ENCODE peak calls at places on chromosomes 11 and 22, in five cellular contexts. D, S, N, K and J are unnamed samples.

GRCh38 chr22:49719046-49719445 is 108.6 kb downstream of the BRD1 start:
- DNase-seq in D (no peak), S (no peak), N (no peak), K (no peak), J (no peak)

GRCh38 chr11:6567371-6567745 is 36.1 kb downstream of the RRP8 start:
- DNase-seq in D (no peak), S (no peak), N (no peak), K (no peak), J (no peak)

GRCh38 chr11:133950874-133951483 is 5.8 kb downstream of the IGSF9B start:
- DNase-seq in D (peak), S (no peak), N (no peak), K (no peak), J (no peak)

GRCh38 chr11:76074178-76075112 is 131.9 kb downstream of the WNT11 start:
- DNase-seq in D (no peak), S (peak), N (no peak), K (peak), J (no peak)

GRCh38 chr11:22957890-22958289 is 97.6 kb upstream of the CCDC179 start:
- DNase-seq in D (no peak), S (no peak), N (no peak), K (no peak), J (no peak)

GRCh38 chr22:47406180-47406723 is 643.8 kb downstream of the TBC1D22A start:
- DNase-seq in D (no peak), S (no peak), N (no peak), K (no peak), J (no peak)

GRCh38 chr11:73983764-73984543 is 1.3 kb upstream of the UCP2 start:
- DNase-seq in D (no peak), S (no peak), N (no peak), K (no peak), J (no peak)

GRCh38 chr11:35584321-35584720 is 33.9 kb upstream of the FJX1 start:
- DNase-seq in D (no peak), S (peak), N (no peak), K (no peak), J (no peak)

GRCh38 chr11:40129276-40129675 is 1330.2 kb downstream of the LRRC4C start:
- DNase-seq in D (no peak), S (no peak), N (no peak), K (no peak), J (no peak)

GRCh38 chr11:67272327-67273259 is 6.3 kb downstream of the GRK2 start:
- DNase-seq in D (no peak), S (no peak), N (no peak), K (no peak), J (no peak)

GRCh38 chr11:96426356-96427103 is 36.7 kb downstream of the JRKL start:
- DNase-seq in D (no peak), S (peak), N (peak), K (peak), J (peak)

GRCh38 chr22:44455151-44455962 is 42.7 kb downstream of the RTL6 start:
- DNase-seq in D (no peak), S (no peak), N (no peak), K (no peak), J (no peak)

GRCh38 chr11:65436412-65437032 is 13.9 kb downstream of the NEAT1 start:
- DNase-seq in D (no peak), S (peak), N (no peak), K (peak), J (no peak)

GRCh38 chr11:114269498-114269897 is 26.7 kb upstream of the NNMT start:
- DNase-seq in D (no peak), S (no peak), N (no peak), K (no peak), J (no peak)

GRCh38 chr11:65090628-65091027 is 5.4 kb upstream of the VPS51 start:
- DNase-seq in D (no peak), S (no peak), N (no peak), K (no peak), J (no peak)

GRCh38 chr11:134754196-134754822 is 342.3 kb upstream of the B3GAT1 start:
- DNase-seq in D (no peak), S (no peak), N (no peak), K (no peak), J (no peak)

GRCh38 chr22:22558972-22559603 is at the start of gene PRAME:
- DNase-seq in D (peak), S (peak), N (peak), K (peak), J (peak)

GRCh38 chr11:116936754-116937153 is 99.3 kb upstream of the APOA1 start:
- DNase-seq in D (no peak), S (no peak), N (no peak), K (no peak), J (no peak)

GRCh38 chr22:46084943-46085830 is 65.1 kb upstream of the PPARA start:
- DNase-seq in D (no peak), S (no peak), N (no peak), K (peak), J (no peak)

GRCh38 chr11:18865951-18866350 is 73.3 kb downstream of the MRGPRX1 start:
- DNase-seq in D (no peak), S (no peak), N (no peak), K (no peak), J (no peak)

GRCh38 chr11:33735166-33735425 is 1.1 kb downstream of the CD59 start:
- DNase-seq in D (no peak), S (no peak), N (no peak), K (peak), J (no peak)

GRCh38 chr11:75265851-75266531 is 25.4 kb downstream of the TPBGL start:
- DNase-seq in D (no peak), S (peak), N (peak), K (no peak), J (no peak)

GRCh38 chr11:26042113-26042512 is 289.8 kb upstream of the ANO3 start:
- DNase-seq in D (no peak), S (no peak), N (no peak), K (no peak), J (no peak)

GRCh38 chr11:26944866-26945664 is 48.8 kb upstream of the FIBIN start:
- DNase-seq in D (no peak), S (peak), N (no peak), K (no peak), J (no peak)

GRCh38 chr11:18632841-18633240 is 1.3 kb downstream of the SPTY2D1 start:
- DNase-seq in D (no peak), S (peak), N (no peak), K (no peak), J (no peak)

GRCh38 chr11:4684631-4685285 is 12.9 kb downstream of the OR51E2 start:
- DNase-seq in D (no peak), S (no peak), N (no peak), K (no peak), J (no peak)

GRCh38 chr22:43858156-43858895 is 4.0 kb downstream of the SULT4A1 start:
- DNase-seq in D (no peak), S (no peak), N (no peak), K (no peak), J (no peak)

GRCh38 chr22:26170795-26171194 is 1.5 kb downstream of the SEZ6L start:
- DNase-seq in D (peak), S (no peak), N (no peak), K (peak), J (no peak)
- TF ChIP-seq MAFK in D (no peak), S (no peak), N (no peak), K (no peak), J (no peak)

DNA sequence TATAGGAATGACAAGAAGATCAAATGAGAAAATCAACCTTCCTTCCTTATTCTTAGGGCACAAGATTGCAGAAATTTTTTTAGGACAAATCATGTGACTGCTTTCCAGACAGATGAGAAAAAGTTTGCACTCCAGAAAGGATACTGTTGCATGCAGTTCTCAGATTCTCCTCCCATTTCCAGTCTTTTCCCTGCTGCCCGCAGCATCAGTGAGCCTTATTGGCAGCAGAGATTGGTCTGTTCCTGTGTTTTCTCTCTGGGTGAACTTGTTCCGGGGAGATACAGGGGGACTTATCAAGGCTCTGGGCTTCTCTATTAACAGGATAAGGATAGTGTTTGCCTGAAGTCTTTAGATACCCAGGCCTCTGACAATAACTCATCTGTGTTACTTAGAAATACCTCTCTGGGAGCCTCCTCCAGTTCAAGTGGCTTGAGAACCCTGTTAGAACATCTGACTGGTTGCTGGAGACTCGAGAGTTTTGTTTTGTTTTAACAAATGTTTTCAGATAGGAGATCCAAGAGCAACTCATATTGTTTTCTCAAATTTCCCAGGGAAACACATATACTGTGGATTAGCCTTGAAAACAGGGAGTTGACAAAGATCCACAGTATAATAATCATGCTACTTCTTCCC is 154.7 kb downstream of the BLID start:
- DNase-seq in D (no peak), S (peak), N (no peak), K (no peak), J (no peak)
- TF ChIP-seq MAFK in D (no peak), S (no peak), N (no peak), K (no peak), J (no peak)

GRCh38 chr11:62466444-62466843 is 47.6 kb downstream of the SCGB1A1 start:
- DNase-seq in D (no peak), S (no peak), N (no peak), K (peak), J (no peak)

GRCh38 chr11:62468577-62468976 is 49.7 kb downstream of the SCGB1A1 start:
- DNase-seq in D (no peak), S (no peak), N (no peak), K (peak), J (no peak)

GRCh38 chr11:62477927-62478326 is 59.1 kb downstream of the SCGB1A1 start:
- DNase-seq in D (no peak), S (no peak), N (no peak), K (no peak), J (no peak)

GRCh38 chr11:62471603-62472002 is 52.8 kb downstream of the SCGB1A1 start:
- DNase-seq in D (no peak), S (no peak), N (no peak), K (no peak), J (no peak)

GRCh38 chr11:62472063-62472884 is 53.4 kb downstream of the SCGB1A1 start:
- DNase-seq in D (no peak), S (peak), N (peak), K (peak), J (peak)
- TF ChIP-seq MAFK in D (no peak), S (no peak), N (no peak), K (no peak), J (no peak)

GRCh38 chr22:35138521-35138920 is 72.6 kb downstream of the ISX start:
- DNase-seq in D (no peak), S (no peak), N (no peak), K (no peak), J (no peak)

GRCh38 chr22:35135165-35135564 is 69.2 kb downstream of the ISX start:
- DNase-seq in D (peak), S (no peak), N (no peak), K (no peak), J (no peak)

DNA sequence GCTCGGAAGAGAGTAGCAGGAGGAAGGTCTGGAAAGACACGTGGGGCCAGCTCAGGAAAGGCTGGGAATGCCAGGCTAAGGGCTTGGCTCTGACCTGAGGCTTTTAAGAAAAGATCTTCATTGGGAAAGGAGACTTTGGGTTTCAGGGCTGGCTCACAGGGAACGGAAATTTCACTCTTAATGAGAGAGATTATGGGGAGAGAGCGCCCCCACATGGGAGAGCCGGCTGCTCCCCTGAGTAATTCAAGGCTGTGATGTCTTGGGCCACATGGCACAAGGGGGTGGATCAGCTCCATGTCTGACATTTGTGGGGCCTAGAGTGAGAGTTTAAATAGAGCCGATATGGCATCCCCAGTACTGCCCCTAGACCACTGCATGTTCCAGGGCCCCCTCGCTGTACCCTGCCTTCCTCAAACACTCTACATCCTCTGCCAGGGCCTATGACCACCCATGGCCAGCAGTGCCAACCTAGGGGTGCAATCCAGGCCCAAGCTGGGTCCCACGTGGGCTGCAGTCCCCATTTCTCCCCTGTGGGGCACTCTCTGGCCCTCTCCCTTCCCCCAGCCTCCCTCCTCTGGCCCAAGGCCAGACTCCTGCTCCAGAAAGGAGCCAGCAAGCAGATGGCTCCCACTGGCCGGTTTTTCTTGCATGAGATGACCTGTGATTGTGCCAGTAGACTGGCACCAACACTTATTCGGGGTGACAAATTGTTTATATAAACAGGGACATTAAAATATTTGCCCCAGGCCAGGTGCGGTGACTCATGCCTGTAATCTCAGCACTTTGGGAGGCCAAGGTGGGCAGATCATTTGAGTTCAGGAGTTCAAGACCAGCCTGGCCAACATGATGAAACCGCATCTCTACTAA is 75.2 kb downstream of the ISX start:
- DNase-seq in D (peak), S (no peak), N (no peak), K (peak), J (no peak)
- TF ChIP-seq MAFK in D (no peak), S (no peak), N (no peak), K (no peak), J (no peak)

DNA sequence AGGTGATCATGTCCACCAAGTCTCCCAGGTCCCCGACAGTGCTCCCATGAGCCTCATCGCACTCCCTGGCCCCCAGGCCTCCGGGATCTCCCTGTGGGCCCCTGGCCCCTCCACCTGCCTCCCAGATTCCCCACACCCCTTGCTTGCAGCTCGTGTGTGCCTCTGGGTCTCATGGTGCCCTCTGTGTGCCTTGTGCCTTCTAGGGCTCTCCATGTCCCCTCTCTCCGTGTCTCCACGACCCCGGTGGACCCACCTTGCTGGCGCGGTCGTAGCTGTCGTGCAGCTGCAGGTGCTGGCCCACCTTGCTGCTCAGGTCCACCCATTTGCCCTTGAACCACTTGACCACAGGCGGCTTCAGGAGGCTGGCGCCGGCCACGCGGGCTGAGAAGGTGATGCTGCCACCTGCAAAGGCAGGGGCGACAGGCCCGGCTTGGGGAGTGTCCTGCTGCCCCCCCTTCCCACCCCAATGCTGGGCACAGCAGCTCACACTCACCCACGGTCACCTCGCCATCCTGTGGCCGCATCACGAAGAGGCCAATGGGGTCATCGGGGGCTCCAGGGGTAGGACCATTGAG is 2.9 kb downstream of the MYBPC3 start:
- DNase-seq in D (no peak), S (no peak), N (no peak), K (no peak), J (no peak)
- TF ChIP-seq MAFK in D (no peak), S (no peak), N (no peak), K (no peak), J (no peak)

DNA sequence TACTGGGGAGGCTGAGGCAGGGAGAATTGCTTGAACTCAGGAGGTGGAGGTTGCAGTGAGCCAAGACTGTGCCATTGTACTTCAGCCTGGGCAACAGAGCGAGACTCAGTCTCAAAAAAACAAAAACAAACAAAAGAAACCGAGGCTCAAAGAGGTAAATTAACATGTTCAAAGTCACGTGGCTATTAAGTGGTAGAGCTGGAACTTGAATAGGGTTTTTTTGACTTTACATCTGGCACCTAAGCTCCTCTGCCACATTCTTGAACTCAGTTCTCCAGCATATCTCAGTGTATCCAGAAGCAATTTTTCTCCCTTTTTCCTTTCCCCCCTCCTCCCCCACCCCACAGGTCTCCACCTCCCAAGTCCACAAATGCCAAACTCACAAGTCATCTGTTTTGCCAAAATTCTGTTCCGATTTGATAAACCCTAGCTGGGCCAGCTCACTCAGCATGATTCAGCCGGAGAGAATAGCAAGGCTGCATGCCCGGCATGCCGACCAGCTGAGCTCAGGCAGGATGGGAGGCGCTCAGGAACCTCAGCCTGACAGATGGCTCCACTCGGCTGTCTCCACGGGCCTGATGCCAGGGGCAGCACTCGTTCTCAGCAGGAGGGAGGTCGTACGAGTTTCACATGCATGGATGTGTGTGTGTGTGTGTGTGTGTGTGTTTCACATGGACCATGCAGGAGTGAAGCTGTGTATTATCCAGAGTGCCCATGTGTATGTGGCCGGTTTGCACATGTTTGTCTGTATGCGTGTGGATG is 63.2 kb upstream of the RRAS2 start:
- DNase-seq in D (peak), S (peak), N (peak), K (peak), J (peak)
- TF ChIP-seq MAFK in D (no peak), S (peak), N (no peak), K (peak), J (peak)

GRCh38 chr11:68327586-68328370 is 15.4 kb downstream of the LRP5 start:
- DNase-seq in D (no peak), S (no peak), N (no peak), K (no peak), J (no peak)

GRCh38 chr11:68329496-68329895 is 17.1 kb downstream of the LRP5 start:
- DNase-seq in D (no peak), S (no peak), N (no peak), K (no peak), J (no peak)

GRCh38 chr11:68326334-68327215 is 14.2 kb downstream of the LRP5 start:
- DNase-seq in D (no peak), S (no peak), N (peak), K (no peak), J (no peak)

GRCh38 chr11:68329993-68330699 is 17.8 kb downstream of the LRP5 start:
- DNase-seq in D (no peak), S (peak), N (no peak), K (no peak), J (no peak)

DNA sequence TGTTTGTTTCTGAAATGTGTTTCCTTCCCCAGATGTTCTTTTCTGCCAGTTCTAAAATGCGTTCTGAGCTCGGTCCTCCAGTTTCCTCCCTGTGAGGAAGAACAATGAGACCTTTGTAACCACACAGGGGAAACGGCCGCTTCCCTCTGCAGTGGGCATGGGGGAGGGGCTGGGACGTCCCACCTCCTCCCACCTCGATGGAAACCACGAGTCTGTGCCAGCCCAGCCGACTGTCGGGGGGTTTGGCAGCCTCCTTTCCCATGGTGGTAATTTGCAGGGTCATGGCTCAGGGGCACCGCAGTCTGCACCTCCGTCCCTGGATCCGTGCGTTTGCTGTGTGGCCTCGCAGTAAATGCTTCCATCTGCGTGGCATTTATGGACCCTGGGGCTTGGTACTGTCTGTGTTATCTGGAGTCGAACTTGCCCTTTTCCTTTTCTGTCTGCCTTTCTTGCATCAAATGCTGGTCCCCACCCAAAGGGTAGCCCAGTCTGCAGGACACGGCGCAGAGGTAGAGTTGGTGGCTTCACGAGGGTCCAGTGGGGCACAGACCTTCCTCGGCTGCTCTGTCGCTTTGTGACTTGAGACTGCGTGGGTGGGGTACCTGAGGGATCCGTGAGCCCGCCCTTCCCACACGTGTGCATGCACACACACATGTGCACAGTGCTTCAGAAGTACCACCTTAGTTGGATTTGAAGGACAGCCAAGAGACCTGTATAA is 16.1 kb downstream of the LRP5 start:
- DNase-seq in D (no peak), S (no peak), N (peak), K (no peak), J (no peak)
- TF ChIP-seq MAFK in D (no peak), S (no peak), N (no peak), K (no peak), J (no peak)

DNA sequence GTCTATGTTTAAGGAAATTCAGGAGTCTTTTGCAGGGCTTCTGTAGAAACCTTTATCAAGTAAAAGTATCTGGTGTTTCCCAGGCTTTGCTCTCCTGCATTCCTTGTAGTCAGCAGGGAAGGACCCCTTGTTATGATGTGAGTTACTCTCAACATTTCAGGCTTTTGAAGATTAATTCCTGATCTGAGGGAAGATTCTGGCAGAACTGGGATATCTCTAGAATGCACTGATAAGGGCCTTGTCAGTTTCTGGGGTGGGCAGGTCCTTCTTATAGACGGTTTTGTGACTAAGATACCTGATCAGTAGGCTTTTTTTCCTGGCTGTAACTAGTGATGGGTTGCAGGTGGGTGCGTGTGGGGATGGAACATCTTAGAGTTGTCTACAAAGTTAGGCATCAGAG is 117.0 kb downstream of the TEAD1 start:
- DNase-seq in D (no peak), S (no peak), N (no peak), K (no peak), J (no peak)
- TF ChIP-seq MAFK in D (no peak), S (no peak), N (no peak), K (no peak), J (no peak)